ENCODE peak calls at places on chromosomes 1 and 21, in ten cellular contexts. V is H1, I is astrocyte, A is psoas muscle, U is body of pancreas, D is GM23338, J is uterus, B is adrenal gland, H is fibroblast of lung, Q is left ventricle myocardium inferior. K is an unnamed sample.
A peak's percentile ranks its signal among the peaks of the same experiment; 100 is the strongest.

GRCh38 chr1:43789604-43790288 is 82.4 kb downstream of the ST3GAL3 start:
- DNase-seq in A (no peak), I (no peak), H (no peak), D (no peak), V (no peak), B (no peak), Q (no peak), J (no peak), U (no peak), K (no peak)

GRCh38 chr21:37085726-37086125 is 12.7 kb downstream of the TTC3 start:
- DNase-seq in Q (no peak), H (no peak), U (no peak), I (no peak), V (no peak), B (no peak), A (no peak), D (no peak), J (no peak), K (no peak)

GRCh38 chr1:215710340-215710971 is 143.4 kb downstream of the KCTD3 start:
- DNase-seq in I (peak; percentile 29), U (peak; percentile 14), H (peak; percentile 76), B (no peak), V (peak; percentile 13), J (no peak), Q (no peak), D (peak; percentile 97), A (no peak), K (peak; percentile 46)

GRCh38 chr1:218459878-218460277 is 114.7 kb downstream of the TGFB2 start:
- DNase-seq in D (peak; percentile 87), A (no peak), V (peak; percentile 33), I (peak; percentile 94), J (no peak), H (peak; percentile 84), Q (no peak), U (no peak), B (no peak), K (peak; percentile 35)

GRCh38 chr1:66758247-66758755 is 6.0 kb downstream of the DYNLT5 start:
- DNase-seq in U (no peak), H (no peak), J (no peak), I (no peak), A (no peak), B (no peak), Q (no peak), V (no peak), D (no peak), K (no peak)

GRCh38 chr1:225934711-225935110 is 6.3 kb downstream of the LEFTY2 start:
- DNase-seq in A (no peak), Q (no peak), J (no peak), U (no peak), D (no peak), B (no peak), H (no peak), V (no peak), I (no peak), K (no peak)

GRCh38 chr21:33403786-33404571 is 766 bp downstream of the IFNGR2 start:
- DNase-seq in Q (peak; percentile 64), V (no peak), H (peak; percentile 48), B (peak; percentile 61), J (peak; percentile 54), U (peak; percentile 61), I (peak; percentile 43), A (peak; percentile 79), D (peak; percentile 67), K (peak; percentile 57)

GRCh38 chr1:74395492-74395891 is 116.9 kb downstream of the LRRC53 start:
- DNase-seq in V (no peak), B (no peak), J (peak; percentile 34), U (no peak), I (peak; percentile 8), A (no peak), Q (no peak), H (no peak), D (no peak), K (no peak)

DNA sequence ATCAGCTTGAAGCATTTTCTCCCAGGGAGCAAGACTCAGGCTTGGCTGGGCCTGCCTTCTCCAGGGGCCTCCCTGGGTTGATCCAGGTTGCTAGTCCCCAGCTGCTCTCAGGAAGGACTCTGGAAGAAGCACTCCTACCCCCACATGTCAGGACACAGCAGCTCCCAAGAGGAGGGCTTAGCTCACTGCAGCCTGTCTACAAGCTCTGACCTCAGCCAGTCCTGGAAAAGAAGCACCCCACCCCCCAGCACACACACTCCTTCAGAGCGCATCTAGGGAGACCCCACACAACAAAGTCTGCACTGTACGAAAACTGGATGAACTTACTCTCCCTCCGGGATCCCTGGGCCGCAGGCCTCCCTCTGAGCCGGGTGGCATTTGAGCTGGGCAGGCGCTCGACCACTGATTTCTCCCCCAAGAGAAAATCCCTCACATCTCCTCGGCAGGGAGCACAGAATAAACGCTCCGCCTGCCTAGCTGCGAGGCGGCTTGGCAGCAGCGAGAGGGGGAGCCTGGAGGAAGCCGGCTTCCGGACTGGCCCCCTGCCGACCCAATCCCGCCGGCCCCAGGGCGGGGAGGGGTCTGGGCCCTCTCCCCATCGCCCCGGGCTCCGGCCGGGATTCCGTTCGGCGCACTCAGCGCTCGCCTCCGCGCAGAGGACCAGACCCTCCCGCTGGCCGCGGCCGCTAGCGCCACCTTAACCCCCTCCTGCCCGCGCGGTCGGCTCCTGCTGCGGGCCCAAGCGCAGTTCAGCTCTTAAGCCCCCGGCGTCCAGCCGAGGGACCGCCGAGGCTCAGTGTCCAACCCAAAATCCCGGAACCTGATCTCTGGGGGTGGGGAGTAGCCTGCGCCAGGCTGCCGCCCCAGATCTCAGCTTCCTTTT is at the start of gene KCNA2:
- DNase-seq in V (peak; percentile 50), Q (peak; percentile 53), D (peak; percentile 80), H (no peak), U (peak; percentile 74), A (peak; percentile 71), B (no peak), I (peak; percentile 2), J (no peak), K (peak; percentile 26)
- TF ChIP-seq CTCF in V (no peak), Q (no peak), D (peak; percentile 1), H (no peak), U (no peak), A (no peak), B (no peak), I (no peak), J (no peak), K (no peak)

DNA sequence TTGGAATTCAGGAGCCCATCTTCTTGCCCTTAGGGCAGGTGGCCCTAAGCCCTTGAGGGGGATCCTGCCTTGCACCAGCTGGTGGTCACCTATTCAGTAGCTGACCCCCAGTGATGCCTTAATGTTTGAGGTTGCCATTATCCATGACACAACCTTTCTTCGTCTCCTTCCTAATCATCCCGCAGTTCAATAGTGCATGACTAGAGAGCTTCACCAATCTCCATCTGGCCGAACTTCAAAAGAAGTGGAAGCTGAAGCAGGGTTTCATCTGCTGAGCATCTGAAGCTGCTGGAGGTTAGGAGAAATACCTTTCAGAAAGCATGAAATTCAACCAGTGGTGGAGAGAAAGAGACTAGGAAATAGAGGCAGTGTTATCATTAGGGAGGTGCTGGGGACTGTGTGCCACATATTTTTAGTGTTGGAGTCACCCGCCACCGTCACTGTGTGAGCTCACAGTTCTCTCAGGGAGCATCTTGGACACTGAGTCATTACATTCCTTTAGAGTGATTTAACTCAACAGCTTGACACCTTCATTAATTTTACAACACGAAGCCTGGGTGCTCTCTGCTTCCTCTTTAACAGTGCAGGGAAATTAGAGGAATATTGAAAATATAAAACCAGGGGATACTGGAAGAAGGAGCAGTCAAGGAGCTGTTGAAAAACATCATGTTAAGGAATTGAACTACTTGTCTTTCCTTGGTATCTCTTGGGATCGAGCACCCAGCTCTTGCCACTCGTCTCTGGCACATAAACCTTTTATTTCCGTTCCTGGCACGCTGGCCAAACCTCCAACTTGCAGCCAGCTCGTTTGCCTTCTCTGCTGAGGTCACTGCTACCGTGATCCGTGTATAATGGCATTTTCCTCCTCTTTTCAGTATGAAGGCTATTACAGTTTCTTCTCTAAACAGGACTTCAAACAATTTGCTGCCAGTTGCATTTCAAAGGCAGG is 53.6 kb downstream of the PEX14 start:
- DNase-seq in A (peak; percentile 83), U (peak; percentile 50), Q (peak; percentile 52), D (no peak), B (no peak), V (no peak), H (peak; percentile 83), J (peak; percentile 60), I (peak; percentile 98), K (no peak)
- H3K4me1 ChIP-seq in A (peaks cover 27% of the 10 kb centered on the region), U (peaks cover 33% of the 10 kb centered on the region), Q (peaks cover 54% of the 10 kb centered on the region), D (peaks cover 44% of the 10 kb centered on the region), B (no peaks in the 10 kb centered on the region), V (peaks cover 34% of the 10 kb centered on the region), H (peaks cover 15% of the 10 kb centered on the region), J (no peaks in the 10 kb centered on the region), I (peaks cover 44% of the 10 kb centered on the region), K (peaks cover 29% of the 10 kb centered on the region)

GRCh38 chr1:181314959-181315358 is 168.4 kb upstream of the CACNA1E start:
- DNase-seq in Q (no peak), B (no peak), U (no peak), I (no peak), A (no peak), J (no peak), V (no peak), H (no peak), D (peak; percentile 59), K (no peak)

GRCh38 chr1:181318858-181319235 is 164.5 kb upstream of the CACNA1E start:
- DNase-seq in A (no peak), D (no peak), U (no peak), Q (no peak), B (no peak), V (no peak), I (no peak), J (no peak), H (no peak), K (no peak)

GRCh38 chr1:181319903-181320302 is 163.4 kb upstream of the CACNA1E start:
- DNase-seq in U (no peak), I (no peak), A (no peak), D (no peak), J (no peak), B (no peak), H (no peak), V (no peak), Q (no peak), K (no peak)

GRCh38 chr1:181317261-181317924 is 165.9 kb upstream of the CACNA1E start:
- DNase-seq in J (no peak), H (no peak), U (no peak), D (no peak), V (no peak), I (no peak), A (no peak), Q (no peak), B (no peak), K (no peak)

DNA sequence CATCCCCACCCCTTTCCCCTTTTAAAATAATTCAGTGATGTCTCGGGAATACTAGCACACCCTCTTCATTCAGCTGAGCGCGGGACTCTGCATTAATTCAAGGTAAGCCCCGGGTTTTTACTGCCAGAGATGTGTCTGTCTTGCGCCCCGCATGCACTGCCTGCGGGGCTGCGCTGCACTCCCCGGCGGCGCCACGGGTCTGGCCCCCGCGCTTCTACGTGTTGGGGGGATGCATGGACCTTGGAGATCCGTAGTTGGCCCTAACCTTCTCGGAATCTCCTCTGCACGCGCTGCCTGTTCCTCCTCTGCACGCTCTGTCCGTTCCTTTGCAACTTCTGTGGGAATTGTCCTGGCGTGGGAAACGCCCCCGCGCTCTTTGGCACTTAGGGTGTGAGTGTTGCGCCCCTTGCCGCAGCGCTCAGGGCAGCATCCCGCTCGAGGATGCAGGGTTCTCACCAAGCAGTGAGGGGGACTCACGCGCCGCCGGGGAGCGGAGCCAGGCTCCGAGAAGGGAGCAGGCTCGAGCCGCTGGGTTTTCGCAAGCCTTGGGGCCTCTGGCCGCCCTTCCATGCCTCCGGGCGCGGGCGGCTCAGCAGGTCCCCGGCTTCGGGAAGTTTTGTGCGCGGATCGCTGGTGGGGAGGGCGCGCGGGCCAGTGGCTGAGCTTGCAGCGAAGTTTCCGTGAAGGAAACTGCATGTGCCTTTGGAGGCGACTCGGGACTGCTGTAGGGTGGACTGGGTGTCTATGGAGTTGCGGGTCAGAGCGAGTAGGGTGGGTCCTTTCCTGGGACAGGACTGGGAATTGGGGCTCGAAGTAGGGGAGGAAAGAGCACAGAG is 165.1 kb upstream of the CACNA1E start:
- DNase-seq in H (no peak), V (no peak), U (no peak), I (no peak), D (peak; percentile 76), J (no peak), Q (no peak), B (no peak), A (no peak), K (no peak)
- H3K4me3 ChIP-seq in H (no peak overlapping the region), V (peak overlapping the region; percentile 60), U (no peak overlapping the region), I (no peak overlapping the region), D (peak overlapping the region; percentile 77), J (no peak overlapping the region), Q (peak overlapping the region; percentile 46), B (no peak overlapping the region), A (peak overlapping the region; percentile 31), K (no peak overlapping the region)

GRCh38 chr1:151912973-151913372 is 3.7 kb upstream of the THEM4 start:
- DNase-seq in B (no peak), A (no peak), J (no peak), V (no peak), U (no peak), H (no peak), Q (no peak), I (no peak), D (no peak), K (no peak)

GRCh38 chr1:151918156-151918555 is 8.8 kb upstream of the THEM4 start:
- DNase-seq in V (no peak), I (no peak), Q (no peak), D (no peak), J (no peak), U (no peak), A (no peak), H (no peak), B (no peak), K (no peak)

GRCh38 chr1:151916959-151917358 is 7.6 kb upstream of the THEM4 start:
- DNase-seq in I (no peak), Q (no peak), U (no peak), D (no peak), B (no peak), V (no peak), H (no peak), A (no peak), J (no peak), K (no peak)

GRCh38 chr1:151915066-151915686 is 5.9 kb upstream of the THEM4 start:
- DNase-seq in U (no peak), Q (no peak), D (no peak), J (no peak), B (no peak), A (no peak), V (no peak), I (no peak), H (no peak), K (no peak)

GRCh38 chr1:151914076-151914475 is 4.8 kb upstream of the THEM4 start:
- DNase-seq in U (no peak), B (no peak), A (no peak), V (no peak), Q (no peak), I (no peak), J (no peak), D (no peak), H (no peak), K (no peak)
- TF ChIP-seq CTCF in U (no peak), B (no peak), A (no peak), V (no peak), Q (no peak), I (no peak), J (no peak), D (no peak), H (no peak), K (no peak)

K was measured in Caco-2.